ENCODE peak calls at places on chromosomes 6 and 20, in five cellular contexts. Z, Q, D, M and X are unnamed samples. For H3K4me1, the result is how much of the 10 kb centered on the place peaks cover.

GRCh38 chr6:139498715-139499114 is 124.3 kb upstream of the CITED2 start:
- DNase-seq in Z (no peak), D (no peak), M (no peak), Q (no peak), X (no peak)

GRCh38 chr6:40695750-40696415 is 108.7 kb upstream of the LRFN2 start:
- DNase-seq in M (no peak), Z (no peak), D (no peak), Q (no peak), X (no peak)

GRCh38 chr6:119686240-119686639 is 336.7 kb upstream of the MAN1A1 start:
- DNase-seq in M (no peak), Z (no peak), D (no peak), Q (no peak), X (no peak)

GRCh38 chr20:34065260-34065659 is 46.8 kb downstream of the EIF2S2 start:
- DNase-seq in M (no peak), D (no peak), Q (no peak), Z (no peak), X (no peak)

GRCh38 chr6:10589983-10590382 is 68.8 kb downstream of the GCNT2 start:
- DNase-seq in M (no peak), D (no peak), Q (no peak), Z (no peak), X (no peak)

GRCh38 chr6:4224082-4224978 is 89.0 kb upstream of the ECI2 start:
- DNase-seq in Z (no peak), M (no peak), Q (no peak), D (no peak), X (no peak)

GRCh38 chr6:123745877-123746276 is 57.8 kb upstream of the NKAIN2 start:
- DNase-seq in D (no peak), M (no peak), Z (no peak), Q (no peak), X (no peak)

GRCh38 chr20:3696745-3697587 is 15.2 kb upstream of the ADAM33 start:
- DNase-seq in Z (no peak), Q (no peak), M (no peak), D (no peak), X (no peak)

GRCh38 chr6:71238351-71238750 is 50.3 kb upstream of the OGFRL1 start:
- DNase-seq in M (no peak), Q (no peak), D (no peak), Z (no peak), X (no peak)

GRCh38 chr6:15843764-15844163 is 180.9 kb upstream of the DTNBP1 start:
- DNase-seq in D (no peak), M (no peak), Q (no peak), Z (no peak), X (no peak)

GRCh38 chr20:11030351-11030750 is 356.6 kb upstream of the JAG1 start:
- DNase-seq in M (no peak), D (no peak), Z (no peak), Q (no peak), X (no peak)

GRCh38 chr6:146901940-146902816 is 302.0 kb upstream of the STXBP5 start:
- DNase-seq in D (no peak), Z (peak), Q (peak), M (no peak), X (no peak)

GRCh38 chr6:83067448-83068413 is at the start of gene DOP1A:
- DNase-seq in D (peak), M (peak), Q (peak), Z (peak), X (peak)

GRCh38 chr6:88650029-88650619 is 313.3 kb downstream of the RNGTT start:
- DNase-seq in Z (no peak), D (no peak), Q (no peak), M (peak), X (no peak)

GRCh38 chr6:84082693-84083265 is 49.2 kb downstream of the MRAP2 start:
- DNase-seq in D (no peak), Q (no peak), Z (no peak), M (no peak), X (no peak)

GRCh38 chr6:446418-447366 is 55.1 kb downstream of the IRF4 start:
- DNase-seq in M (no peak), Q (no peak), D (no peak), Z (no peak), X (no peak)

GRCh38 chr6:24149836-24150235 is 23.8 kb downstream of the NRSN1 start:
- DNase-seq in Q (no peak), Z (peak), M (no peak), D (no peak), X (no peak)

GRCh38 chr6:35967059-35967769 is 46.3 kb upstream of the SRPK1 start:
- DNase-seq in D (no peak), M (no peak), Z (peak), Q (no peak), X (no peak)

GRCh38 chr6:44053760-44054556 is 73.3 kb downstream of the MRPL14 start:
- DNase-seq in Q (no peak), Z (no peak), M (no peak), D (no peak), X (no peak)

GRCh38 chr20:46562373-46563169 is 12.1 kb upstream of the OCSTAMP start:
- DNase-seq in D (peak), Q (peak), Z (peak), M (no peak), X (peak)

GRCh38 chr20:8722277-8722928 is 346.5 kb upstream of the PLCB4 start:
- DNase-seq in D (peak), Q (peak), M (peak), Z (peak), X (no peak)

GRCh38 chr6:56437171-56437900 is 190.0 kb upstream of the COL21A1 start:
- DNase-seq in D (no peak), Q (no peak), Z (no peak), M (no peak), X (no peak)

GRCh38 chr6:121522265-121522664 is 86.8 kb downstream of the GJA1 start:
- DNase-seq in M (no peak), Q (peak), D (no peak), Z (no peak), X (no peak)

GRCh38 chr6:7153807-7154206 is 46.0 kb downstream of the RREB1 start:
- DNase-seq in D (peak), Z (no peak), Q (no peak), M (no peak), X (peak)
- H3K4me1 ChIP-seq in D (half or more), Z (half or more), Q (half or more), M (half or more), X (under half)

GRCh38 chr6:18178959-18179358 is 23.7 kb downstream of the KDM1B start:
- DNase-seq in Z (no peak), Q (no peak), M (no peak), D (no peak), X (no peak)

GRCh38 chr6:18182568-18182967 is 27.3 kb downstream of the KDM1B start:
- DNase-seq in D (no peak), M (no peak), Q (no peak), Z (no peak), X (no peak)

GRCh38 chr6:18179770-18180393 is 24.7 kb downstream of the KDM1B start:
- DNase-seq in M (no peak), D (no peak), Q (no peak), Z (no peak), X (no peak)

GRCh38 chr6:18171861-18172260 is 16.6 kb downstream of the KDM1B start:
- DNase-seq in Q (no peak), D (no peak), Z (no peak), M (no peak), X (no peak)

GRCh38 chr6:18177566-18177965 is 22.3 kb downstream of the KDM1B start:
- DNase-seq in D (no peak), Q (no peak), Z (no peak), M (no peak), X (no peak)
- TF ChIP-seq HDAC2 in D (no peak), Q (no peak), Z (no peak), M (no peak), X (no peak)

GRCh38 chr20:35468671-35469334 is 13.4 kb downstream of the CEP250 start:
- DNase-seq in Z (peak), M (no peak), Q (no peak), D (no peak), X (no peak)

GRCh38 chr20:35463455-35464300 is 8.3 kb downstream of the CEP250 start:
- DNase-seq in Z (peak), D (peak), M (no peak), Q (peak), X (no peak)

GRCh38 chr20:35467339-35468224 is 12.2 kb downstream of the CEP250 start:
- DNase-seq in M (no peak), Q (no peak), Z (peak), D (no peak), X (no peak)

GRCh38 chr20:35465976-35466375 is 10.6 kb downstream of the CEP250 start:
- DNase-seq in Q (no peak), D (no peak), M (no peak), Z (no peak), X (no peak)

DNA sequence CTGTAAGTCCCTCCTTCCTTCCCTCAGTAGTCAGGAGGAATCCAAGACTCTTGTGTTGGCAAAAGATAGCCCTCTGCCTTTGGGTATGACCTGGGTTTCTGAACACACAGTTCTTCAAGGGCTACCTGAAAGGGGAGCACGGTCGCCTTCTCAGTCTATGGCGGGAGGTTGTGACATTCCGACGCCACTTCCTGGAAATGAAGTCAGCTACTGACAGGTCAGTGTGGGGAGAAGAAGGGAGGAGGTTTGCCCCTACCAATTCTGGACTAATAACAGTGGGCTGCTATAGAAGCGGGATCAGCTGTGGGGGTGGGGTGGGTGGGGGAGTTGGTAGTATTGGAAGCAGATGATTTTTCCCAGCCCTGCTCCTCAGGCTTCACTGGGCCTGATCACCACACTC is 11.5 kb downstream of the CEP250 start:
- DNase-seq in M (no peak), Z (no peak), Q (no peak), D (no peak), X (no peak)
- H3K4me1 ChIP-seq in M (under half), Z (half or more), Q (under half), D (under half), X (under half)

DNA sequence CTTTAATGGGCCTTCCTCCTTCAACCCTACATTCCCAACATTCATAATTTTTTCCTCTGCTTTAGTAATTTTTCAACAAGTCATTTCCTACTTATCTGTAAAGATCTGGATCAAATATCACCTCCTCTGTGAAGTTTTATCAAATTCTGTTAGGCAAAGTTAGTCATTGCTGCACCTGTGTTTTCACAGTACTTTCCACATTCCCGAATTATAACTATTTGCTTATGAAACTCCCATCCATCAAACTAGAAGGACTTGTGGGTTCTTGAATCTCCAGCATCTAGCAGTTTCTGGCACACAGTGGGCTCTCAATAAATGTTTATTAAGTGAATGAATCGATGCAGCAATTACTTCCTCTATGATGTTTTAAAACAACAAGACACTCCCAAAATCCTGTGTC is 257.6 kb downstream of the HDGFL1 start:
- DNase-seq in Q (no peak), D (no peak), Z (no peak), M (no peak), X (no peak)
- TF ChIP-seq HDAC2 in Q (no peak), D (no peak), Z (no peak), M (no peak), X (no peak)